ENCODE peak calls at places on chromosomes 7 and 10, in ten cellular contexts. L, Y, I, K, P, W, F, H, X and D are unnamed samples.

GRCh38 chr10:91104185-91105041 is 116.0 kb upstream of the PCGF5 start:
- DNase-seq in L (no peak), Y (no peak), I (no peak), K (no peak), P (no peak), W (no peak), F (no peak), H (no peak), X (no peak), D (no peak)

GRCh38 chr7:149621776-149622175 is 124.2 kb upstream of the ZNF746 start:
- DNase-seq in L (no peak), Y (no peak), I (no peak), K (peak), P (no peak), W (no peak), F (no peak), H (no peak), X (no peak), D (no peak)

GRCh38 chr7:47032171-47032915 is 549.6 kb downstream of the TNS3 start:
- DNase-seq in L (no peak), Y (no peak), I (no peak), K (no peak), P (no peak), W (no peak), F (no peak), H (no peak), X (peak), D (no peak)

GRCh38 chr7:24039991-24040390 is 244.0 kb upstream of the NPY start:
- DNase-seq in L (no peak), Y (no peak), I (no peak), K (no peak), P (no peak), W (no peak), F (no peak), H (no peak), X (no peak), D (no peak)

GRCh38 chr7:100396421-100396982 is 23.2 kb downstream of the PILRA start:
- DNase-seq in L (no peak), Y (no peak), I (no peak), K (peak), P (no peak), W (no peak), F (no peak), H (peak), X (no peak), D (no peak)

GRCh38 chr7:76346778-76347177 is 12.0 kb downstream of the YWHAG start:
- DNase-seq in L (no peak), Y (no peak), I (no peak), K (no peak), P (no peak), W (no peak), F (no peak), H (no peak), X (no peak), D (no peak)

GRCh38 chr7:101622609-101623178 is 6.4 kb downstream of the MYL10 start:
- DNase-seq in L (no peak), Y (no peak), I (no peak), K (no peak), P (no peak), W (no peak), F (no peak), H (no peak), X (no peak), D (no peak)

GRCh38 chr7:154872811-154873570 is 129.9 kb downstream of the PAXIP1 start:
- DNase-seq in L (no peak), Y (no peak), I (no peak), K (no peak), P (no peak), W (no peak), F (no peak), H (no peak), X (no peak), D (no peak)

GRCh38 chr10:76382381-76382851 is 951.0 kb downstream of the LRMDA start:
- DNase-seq in L (peak), Y (no peak), I (no peak), K (no peak), P (peak), W (no peak), F (no peak), H (no peak), X (no peak), D (no peak)

GRCh38 chr10:91713471-91714072 is 80.7 kb upstream of the PPP1R3C start:
- DNase-seq in L (no peak), Y (no peak), I (no peak), K (no peak), P (no peak), W (no peak), F (no peak), H (no peak), X (no peak), D (no peak)

GRCh38 chr10:113849946-113850345 is 3.9 kb downstream of the DCLRE1A start:
- DNase-seq in L (no peak), Y (no peak), I (no peak), K (no peak), P (no peak), W (no peak), F (no peak), H (no peak), X (no peak), D (no peak)

GRCh38 chr10:120948889-120949382 is 97.8 kb downstream of the WDR11 start:
- DNase-seq in L (peak), Y (peak), I (peak), K (peak), P (peak), W (peak), F (peak), H (peak), X (no peak), D (peak)

GRCh38 chr7:30750574-30751256 is 1.2 kb upstream of the INMT start:
- DNase-seq in L (peak), Y (peak), I (no peak), K (no peak), P (peak), W (peak), F (no peak), H (peak), X (peak), D (no peak)

GRCh38 chr7:155188357-155188756 is 109.3 kb upstream of the INSIG1 start:
- DNase-seq in L (no peak), Y (no peak), I (no peak), K (no peak), P (no peak), W (no peak), F (no peak), H (no peak), X (no peak), D (no peak)

GRCh38 chr7:155164316-155164715 is 94.2 kb downstream of the HTR5A start:
- DNase-seq in L (no peak), Y (no peak), I (no peak), K (no peak), P (no peak), W (no peak), F (no peak), H (no peak), X (no peak), D (no peak)

GRCh38 chr7:98996162-98996552 is 117.8 kb downstream of the TRRAP start:
- DNase-seq in L (no peak), Y (no peak), I (no peak), K (no peak), P (no peak), W (no peak), F (no peak), H (no peak), X (no peak), D (peak)

GRCh38 chr10:109591631-109592030 is 331.7 kb downstream of the XPNPEP1 start:
- DNase-seq in L (no peak), Y (no peak), I (no peak), K (no peak), P (no peak), W (no peak), F (no peak), H (no peak), X (no peak), D (no peak)